ENCODE peak calls at places on chromosome 15, in four cellular contexts. One of them, this sample, is unnamed.

GRCh38 chr15:100602822-100603393 is 519 bp downstream of the ASB7 start:
- DNase-seq in H9: peak
- DNase-seq in IMR-90: peak
- DNase-seq in mesendoderm: peak
- DNase-seq in this sample: peak

GRCh38 chr15:55334997-55335396 is 16.0 kb downstream of the PIGB start:
- DNase-seq in H9: no peak
- DNase-seq in IMR-90: peak
- DNase-seq in mesendoderm: no peak
- DNase-seq in this sample: no peak

GRCh38 chr15:91965501-91966180 is 112.1 kb downstream of the SLCO3A1 start:
- DNase-seq in H9: no peak
- DNase-seq in IMR-90: peak
- DNase-seq in mesendoderm: no peak
- DNase-seq in this sample: no peak

GRCh38 chr15:33846151-33846550 is 122.1 kb upstream of the CHRM5 start:
- DNase-seq in H9: no peak
- DNase-seq in IMR-90: no peak
- DNase-seq in mesendoderm: no peak
- DNase-seq in this sample: no peak

GRCh38 chr15:56917652-56918045 is 795 bp upstream of the TCF12 start:
- DNase-seq in H9: no peak
- DNase-seq in IMR-90: no peak
- DNase-seq in mesendoderm: no peak
- DNase-seq in this sample: no peak

GRCh38 chr15:41969851-41970431 is 2.4 kb downstream of the EHD4 start:
- DNase-seq in H9: no peak
- DNase-seq in IMR-90: no peak
- DNase-seq in mesendoderm: peak
- DNase-seq in this sample: peak

GRCh38 chr15:100493213-100493612 is 35.5 kb downstream of the CERS3 start:
- DNase-seq in H9: no peak
- DNase-seq in IMR-90: no peak
- DNase-seq in mesendoderm: no peak
- DNase-seq in this sample: no peak

GRCh38 chr15:70102827-70103226 is 5.1 kb upstream of the TLE3 start:
- DNase-seq in H9: no peak
- DNase-seq in IMR-90: no peak
- DNase-seq in mesendoderm: no peak
- DNase-seq in this sample: no peak

GRCh38 chr15:52503788-52504496 is 24.7 kb downstream of the MYO5A start:
- DNase-seq in H9: no peak
- DNase-seq in IMR-90: peak
- DNase-seq in mesendoderm: no peak
- DNase-seq in this sample: no peak

GRCh38 chr15:99703603-99704443 is 29.4 kb downstream of the LYSMD4 start:
- DNase-seq in H9: no peak
- DNase-seq in IMR-90: peak
- DNase-seq in mesendoderm: peak
- DNase-seq in this sample: no peak

GRCh38 chr15:77030928-77031375 is 36.0 kb downstream of the PSTPIP1 start:
- DNase-seq in H9: peak
- DNase-seq in IMR-90: no peak
- DNase-seq in mesendoderm: no peak
- DNase-seq in this sample: no peak

GRCh38 chr15:99706557-99707303 is 26.5 kb downstream of the LYSMD4 start:
- DNase-seq in H9: no peak
- DNase-seq in IMR-90: no peak
- DNase-seq in mesendoderm: no peak
- DNase-seq in this sample: no peak

GRCh38 chr15:98690272-98690671 is 41.9 kb downstream of the IGF1R start:
- DNase-seq in H9: no peak
- DNase-seq in IMR-90: peak
- DNase-seq in mesendoderm: no peak
- DNase-seq in this sample: no peak

GRCh38 chr15:101447561-101448071 is 41.9 kb downstream of the PCSK6 start:
- DNase-seq in H9: no peak
- DNase-seq in IMR-90: no peak
- DNase-seq in mesendoderm: no peak
- DNase-seq in this sample: no peak

GRCh38 chr15:58517252-58517681 is 85.5 kb downstream of the LIPC start:
- DNase-seq in H9: no peak
- DNase-seq in IMR-90: no peak
- DNase-seq in mesendoderm: peak
- DNase-seq in this sample: no peak

GRCh38 chr15:56805466-56806146 is 72.3 kb upstream of the ZNF280D start:
- DNase-seq in H9: no peak
- DNase-seq in IMR-90: peak
- DNase-seq in mesendoderm: peak
- DNase-seq in this sample: no peak

GRCh38 chr15:80849308-80849707 is 70.1 kb downstream of the CEMIP start:
- DNase-seq in H9: no peak
- DNase-seq in IMR-90: peak
- DNase-seq in mesendoderm: no peak
- DNase-seq in this sample: no peak

GRCh38 chr15:68589012-68589411 is 10.2 kb downstream of the CORO2B start:
- DNase-seq in H9: no peak
- DNase-seq in IMR-90: no peak
- DNase-seq in mesendoderm: no peak
- DNase-seq in this sample: no peak

GRCh38 chr15:65521355-65521754 is 3.9 kb upstream of the DPP8 start:
- DNase-seq in H9: no peak
- DNase-seq in IMR-90: no peak
- DNase-seq in mesendoderm: peak
- DNase-seq in this sample: no peak

GRCh38 chr15:44188810-44189209 is 6.3 kb downstream of the FRMD5 start:
- DNase-seq in H9: no peak
- DNase-seq in IMR-90: no peak
- DNase-seq in mesendoderm: no peak
- DNase-seq in this sample: no peak

GRCh38 chr15:72153269-72153668 is 35.1 kb downstream of the SENP8 start:
- DNase-seq in H9: no peak
- DNase-seq in IMR-90: peak
- DNase-seq in mesendoderm: no peak
- DNase-seq in this sample: peak

GRCh38 chr15:55526559-55527036 is 18.6 kb upstream of the DNAAF4 start:
- DNase-seq in H9: peak
- DNase-seq in IMR-90: peak
- DNase-seq in mesendoderm: peak
- DNase-seq in this sample: no peak

GRCh38 chr15:97759363-97759762 is 201.1 kb upstream of the ARRDC4 start:
- DNase-seq in H9: no peak
- DNase-seq in IMR-90: no peak
- DNase-seq in mesendoderm: no peak
- DNase-seq in this sample: no peak

GRCh38 chr15:92020765-92021164 is 167.3 kb downstream of the SLCO3A1 start:
- DNase-seq in H9: no peak
- DNase-seq in IMR-90: peak
- DNase-seq in mesendoderm: no peak
- DNase-seq in this sample: no peak

GRCh38 chr15:29401644-29402043 is 132.0 kb upstream of the NSMCE3 start:
- DNase-seq in H9: no peak
- DNase-seq in IMR-90: no peak
- DNase-seq in mesendoderm: no peak
- DNase-seq in this sample: no peak

GRCh38 chr15:55703873-55704285 is 39.1 kb downstream of the PRTG start:
- DNase-seq in H9: no peak
- DNase-seq in IMR-90: peak
- DNase-seq in mesendoderm: no peak
- DNase-seq in this sample: no peak

DNA sequence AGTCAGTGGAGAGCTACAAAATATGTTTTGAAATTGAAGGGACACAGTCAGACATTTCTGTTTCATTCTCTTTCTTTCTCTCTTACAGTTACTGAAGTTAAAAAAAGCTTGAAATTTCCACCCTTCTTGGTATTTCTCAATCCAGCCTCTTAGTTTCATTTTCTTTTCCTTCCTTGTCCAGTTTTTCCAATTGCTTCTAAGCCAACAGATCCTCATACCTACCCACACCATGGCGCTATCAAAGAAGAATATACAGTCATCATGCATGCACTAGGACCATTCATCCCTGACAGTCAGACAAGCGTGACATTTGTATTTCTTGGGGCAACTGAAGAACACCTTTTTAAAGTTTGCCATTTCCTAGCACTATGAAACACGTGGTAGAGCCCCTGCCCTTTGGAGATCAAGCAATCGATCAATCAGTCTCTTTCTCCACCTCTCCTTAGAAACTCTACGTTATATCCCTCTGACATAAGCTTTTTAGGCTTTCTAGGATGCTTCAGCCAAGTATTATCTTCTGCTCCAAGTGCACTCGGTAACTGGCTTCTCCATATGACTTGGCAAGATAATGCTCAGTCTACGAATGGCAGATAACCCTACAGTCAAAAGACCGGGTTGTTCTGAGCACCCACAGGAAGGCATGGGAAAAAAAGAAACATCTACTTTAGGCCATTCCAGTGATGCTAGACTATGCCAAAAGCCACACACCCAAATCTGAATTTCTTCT is 65.4 kb downstream of the FBN1 start:
- DNase-seq in H9: no peak
- DNase-seq in IMR-90: peak
- DNase-seq in mesendoderm: no peak
- DNase-seq in this sample: no peak
- H3K4ac ChIP-seq in H9: no peak
- H3K4ac ChIP-seq in IMR-90: peak
- H3K4ac ChIP-seq in mesendoderm: no peak
- H3K4ac ChIP-seq in this sample: no peak

GRCh38 chr15:63994073-63994600 is 52.1 kb downstream of the DAPK2 start:
- DNase-seq in H9: no peak
- DNase-seq in IMR-90: no peak
- DNase-seq in mesendoderm: no peak
- DNase-seq in this sample: no peak

GRCh38 chr15:63987979-63988378 is 58.3 kb downstream of the DAPK2 start:
- DNase-seq in H9: no peak
- DNase-seq in IMR-90: no peak
- DNase-seq in mesendoderm: no peak
- DNase-seq in this sample: no peak

GRCh38 chr15:63990449-63990848 is 55.8 kb downstream of the DAPK2 start:
- DNase-seq in H9: no peak
- DNase-seq in IMR-90: no peak
- DNase-seq in mesendoderm: no peak
- DNase-seq in this sample: no peak

GRCh38 chr15:63992300-63992699 is 54.0 kb downstream of the DAPK2 start:
- DNase-seq in H9: no peak
- DNase-seq in IMR-90: no peak
- DNase-seq in mesendoderm: no peak
- DNase-seq in this sample: no peak

GRCh38 chr15:63991706-63992105 is 54.6 kb downstream of the DAPK2 start:
- DNase-seq in H9: no peak
- DNase-seq in IMR-90: no peak
- DNase-seq in mesendoderm: no peak
- DNase-seq in this sample: no peak
- H3K56ac ChIP-seq in H9: no peak
- H3K56ac ChIP-seq in IMR-90: no peak
- H3K56ac ChIP-seq in mesendoderm: no peak
- H3K56ac ChIP-seq in this sample: no peak

DNA sequence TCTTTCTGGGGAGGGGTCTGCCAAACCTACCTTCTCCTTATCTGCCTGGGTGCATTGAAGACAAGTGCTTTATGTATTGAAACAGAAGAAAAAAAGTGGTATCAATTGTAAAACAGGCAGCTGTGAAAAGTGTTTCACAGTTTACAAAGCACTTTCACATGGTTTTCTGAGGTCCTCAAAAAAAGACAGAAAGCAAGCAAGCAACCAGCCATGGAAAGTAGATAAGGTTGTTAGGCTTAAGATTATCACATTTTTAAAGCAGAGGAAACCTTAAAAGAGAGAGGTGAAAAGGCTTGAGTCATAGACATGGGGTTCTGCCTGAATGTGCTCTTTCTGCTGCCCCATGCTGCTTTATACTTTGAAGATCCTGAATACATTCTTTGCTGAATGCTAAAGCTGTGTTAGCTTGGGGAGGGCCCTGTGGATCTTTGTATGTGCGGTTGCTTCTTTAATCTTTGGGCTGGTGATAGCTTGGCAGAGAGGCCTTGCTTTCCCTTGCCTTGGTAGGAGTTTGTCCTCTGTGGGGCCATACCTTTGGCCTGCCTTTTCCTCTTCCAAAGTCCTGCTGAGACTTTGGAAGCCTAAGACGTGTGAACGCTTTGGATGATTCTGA is 2.6 kb downstream of the SMAD3 start:
- DNase-seq in H9: no peak
- DNase-seq in IMR-90: peak
- DNase-seq in mesendoderm: peak
- DNase-seq in this sample: no peak
- H3K4ac ChIP-seq in H9: no peak
- H3K4ac ChIP-seq in IMR-90: peak
- H3K4ac ChIP-seq in mesendoderm: no peak
- H3K4ac ChIP-seq in this sample: no peak

GRCh38 chr15:35098737-35099136 is 13.6 kb upstream of the NANOGP8 start:
- DNase-seq in H9: no peak
- DNase-seq in IMR-90: no peak
- DNase-seq in mesendoderm: no peak
- DNase-seq in this sample: no peak
- H3K56ac ChIP-seq in H9: no peak
- H3K56ac ChIP-seq in IMR-90: no peak
- H3K56ac ChIP-seq in mesendoderm: no peak
- H3K56ac ChIP-seq in this sample: no peak

GRCh38 chr15:75672111-75672602 is 24.4 kb downstream of the SNX33 start:
- DNase-seq in H9: no peak
- DNase-seq in IMR-90: no peak
- DNase-seq in mesendoderm: no peak
- DNase-seq in this sample: no peak
- H3K4ac ChIP-seq in H9: no peak
- H3K4ac ChIP-seq in IMR-90: peak
- H3K4ac ChIP-seq in mesendoderm: no peak
- H3K4ac ChIP-seq in this sample: no peak

DNA sequence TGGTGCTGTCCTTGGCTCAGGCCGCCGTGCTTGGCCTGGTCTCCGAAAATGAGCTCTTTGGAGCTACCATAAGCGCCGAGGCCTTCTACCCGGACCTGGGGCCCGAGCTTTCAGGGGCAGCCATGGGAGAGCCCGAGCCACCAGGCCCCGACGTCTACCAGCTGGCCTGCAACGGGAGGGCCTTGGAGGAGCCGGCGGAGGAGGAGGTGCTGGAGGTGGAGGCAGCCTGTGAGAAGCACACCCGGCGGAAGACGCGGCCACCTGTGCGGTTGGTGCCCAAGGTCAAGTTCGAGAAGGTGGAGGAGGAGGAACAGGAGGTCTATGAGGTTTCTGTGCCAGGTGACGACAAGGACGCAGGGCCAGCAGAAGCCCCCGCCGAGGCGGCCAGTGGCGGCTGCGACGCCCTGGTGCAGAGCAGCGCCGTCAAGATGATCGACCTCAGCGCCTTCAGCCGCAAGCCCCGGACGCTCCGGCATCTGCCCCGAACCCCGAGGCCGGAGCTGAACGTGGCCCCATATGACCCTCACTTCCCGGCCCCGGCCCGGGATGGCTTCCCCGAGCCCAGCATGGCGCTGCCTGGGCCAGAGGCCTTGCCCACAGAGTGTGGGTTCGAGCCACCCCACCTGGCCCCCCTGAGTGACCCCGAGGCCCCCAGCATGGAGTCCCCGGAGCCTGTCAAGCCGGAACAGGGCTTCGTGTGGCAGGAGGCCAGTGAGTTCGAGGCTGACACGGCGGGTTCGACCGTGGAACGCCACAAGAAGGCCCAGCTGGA is 34.9 kb downstream of the IDH2 start:
- DNase-seq in H9: no peak
- DNase-seq in IMR-90: no peak
- DNase-seq in mesendoderm: no peak
- DNase-seq in this sample: no peak
- H3K56ac ChIP-seq in H9: no peak
- H3K56ac ChIP-seq in IMR-90: no peak
- H3K56ac ChIP-seq in mesendoderm: no peak
- H3K56ac ChIP-seq in this sample: no peak